ENCODE peak calls at places on chromosomes 11 and 22, in nine cellular contexts. I is fibroblast of lung; N is left lung; B is body of pancreas; U is IMR-90; V is mesendoderm; R is CD8-positive, alpha-beta memory T cell; M is H9; Y is cardiac muscle cell. W is an unnamed sample.
A peak's percentile ranks its signal among the peaks of the same experiment; 100 is the strongest.

GRCh38 chr11:35454362-35454761 is 35.0 kb upstream of the SLC1A2 start:
- DNase-seq in N (no peak), Y (no peak), B (no peak), V (no peak), M (no peak), I (no peak), U (no peak), R (no peak), W (no peak)

GRCh38 chr22:28951969-28952521 is 68.7 kb downstream of the ZNRF3 start:
- DNase-seq in I (peak; percentile 71), Y (no peak), U (peak; percentile 39), M (no peak), V (peak; percentile 57), N (no peak), R (no peak), B (no peak), W (peak; percentile 4)

GRCh38 chr11:1793091-1793490 is 29.4 kb upstream of the CTSD start:
- DNase-seq in R (no peak), B (no peak), M (no peak), I (no peak), V (no peak), N (no peak), U (no peak), Y (no peak), W (no peak)

GRCh38 chr11:13183826-13184196 is 93.8 kb upstream of the BMAL1 start:
- DNase-seq in I (no peak), U (no peak), Y (no peak), V (no peak), R (no peak), M (no peak), N (no peak), B (no peak), W (no peak)

GRCh38 chr11:1353383-1354124 is 36.2 kb upstream of the BRSK2 start:
- DNase-seq in U (no peak), M (no peak), I (no peak), N (no peak), V (peak; percentile 21), Y (no peak), B (no peak), R (no peak), W (no peak)

GRCh38 chr11:72758304-72758689 is 6.1 kb upstream of the ARAP1 start:
- DNase-seq in N (no peak), R (no peak), V (peak; percentile 40), I (peak; percentile 89), B (no peak), U (peak; percentile 84), M (no peak), Y (no peak), W (peak; percentile 81)

GRCh38 chr11:75338516-75339218 is 12.8 kb downstream of the ARRB1 start:
- DNase-seq in M (no peak), U (peak; percentile 65), B (no peak), Y (no peak), R (no peak), N (no peak), I (peak; percentile 59), V (no peak), W (peak; percentile 24)

GRCh38 chr22:49638788-49639187 is 188.9 kb downstream of the BRD1 start:
- DNase-seq in R (no peak), I (peak; percentile 43), Y (no peak), U (no peak), B (no peak), V (no peak), M (no peak), N (no peak), W (peak; percentile 5)

GRCh38 chr22:19231986-19232385 is 53.5 kb upstream of the SLC25A1 start:
- DNase-seq in I (no peak), M (no peak), U (no peak), R (no peak), N (no peak), Y (no peak), V (no peak), B (no peak), W (no peak)

GRCh38 chr11:81772161-81772560 is 961.5 kb downstream of the FAM181B start:
- DNase-seq in V (peak; percentile 62), M (no peak), N (no peak), Y (no peak), U (no peak), I (peak; percentile 32), B (no peak), R (no peak), W (peak; percentile 68)

GRCh38 chr11:120388261-120388660 is 52.0 kb downstream of the ARHGEF12 start:
- DNase-seq in I (no peak), N (no peak), Y (no peak), V (no peak), R (no peak), U (no peak), M (no peak), B (no peak), W (no peak)

GRCh38 chr11:65491614-65492386 is 7.0 kb upstream of the MALAT1 start:
- DNase-seq in M (peak; percentile 82), N (peak; percentile 87), R (no peak), V (peak; percentile 93), Y (no peak), U (peak; percentile 98), I (peak; percentile 98), B (peak; percentile 77), W (peak; percentile 93)

GRCh38 chr22:22207845-22208564 is 36.6 kb upstream of the VPREB1 start:
- DNase-seq in B (peak; percentile 45), M (peak; percentile 71), U (peak; percentile 70), N (peak; percentile 72), R (peak; percentile 42), V (peak; percentile 74), Y (peak; percentile 82), I (peak; percentile 59), W (peak; percentile 61)

GRCh38 chr11:47460571-47461235 is 11.8 kb upstream of the RAPSN start:
- DNase-seq in N (no peak), I (peak; percentile 19), V (no peak), B (no peak), R (no peak), Y (no peak), M (no peak), U (peak; percentile 29), W (no peak)

GRCh38 chr22:20795014-20795413 is 21.1 kb downstream of the SERPIND1 start:
- DNase-seq in R (no peak), M (no peak), I (no peak), U (no peak), N (no peak), B (no peak), Y (no peak), V (no peak), W (no peak)

GRCh38 chr11:119709638-119710346 is 19.2 kb downstream of the NECTIN1 start:
- DNase-seq in M (peak; percentile 70), Y (peak; percentile 61), B (no peak), U (peak; percentile 69), V (peak; percentile 99), I (peak; percentile 92), R (no peak), N (no peak), W (peak; percentile 70)

DNA sequence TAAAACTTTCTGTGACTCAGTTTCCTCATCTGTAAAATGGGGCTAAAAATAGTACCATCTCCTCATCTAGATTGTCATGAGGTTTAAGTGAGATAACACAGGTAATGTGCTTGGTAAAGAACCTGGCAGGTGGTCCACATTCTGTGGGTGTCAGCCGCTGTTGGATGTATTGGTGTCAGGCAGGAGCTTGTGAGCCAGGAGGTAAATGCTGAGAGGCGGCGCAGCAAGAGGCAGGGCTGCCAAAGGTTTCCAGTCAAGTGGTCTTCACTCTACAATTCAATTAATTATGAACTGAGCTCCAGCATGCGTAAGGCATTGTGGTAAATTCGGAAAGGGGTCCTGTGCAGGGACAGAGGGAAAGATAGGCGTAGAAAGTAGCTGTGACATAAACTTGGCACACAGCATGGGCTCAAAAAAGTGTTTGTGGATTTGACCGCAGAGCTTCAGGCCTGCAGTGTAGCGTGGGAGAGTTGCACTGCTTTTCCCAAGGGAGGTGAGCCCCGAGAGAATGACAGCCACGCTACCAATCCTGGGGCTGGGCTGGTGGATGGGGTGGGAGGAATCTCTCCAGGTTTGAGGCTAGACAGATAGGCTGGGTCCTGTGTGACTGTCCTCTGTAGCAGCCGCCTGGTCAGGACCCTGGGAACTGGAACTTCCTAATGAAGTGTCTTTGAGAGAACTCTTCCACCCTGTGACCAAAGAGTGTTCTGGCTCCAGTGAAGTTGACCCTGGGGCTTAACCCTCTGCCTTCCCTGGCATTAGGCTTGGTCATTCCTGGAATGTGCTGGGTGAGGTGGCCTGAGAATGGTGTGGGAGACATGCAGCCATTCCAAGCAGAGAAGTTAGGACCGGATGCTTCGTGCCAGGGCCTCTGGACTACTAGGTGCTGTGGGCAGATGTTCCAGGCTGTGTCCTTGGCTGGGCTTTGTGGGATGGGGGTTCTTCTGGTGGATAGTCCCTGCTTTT is 122.4 kb downstream of the FEZ1 start:
- DNase-seq in Y (no peak), U (peak; percentile 44), M (no peak), I (peak; percentile 63), B (no peak), V (peak; percentile 36), R (no peak), N (no peak), W (peak; percentile 61)
- H3K27me3 ChIP-seq in Y (peaks cover 17% of the 10 kb centered on the region), U (peaks cover 5% of the 10 kb centered on the region), M (no peaks in the 10 kb centered on the region), I (peaks cover 5% of the 10 kb centered on the region), B (no peaks in the 10 kb centered on the region), V (no peaks in the 10 kb centered on the region), R (no peaks in the 10 kb centered on the region), N (peaks cover 8% of the 10 kb centered on the region), W (peaks cover 4% of the 10 kb centered on the region)

DNA sequence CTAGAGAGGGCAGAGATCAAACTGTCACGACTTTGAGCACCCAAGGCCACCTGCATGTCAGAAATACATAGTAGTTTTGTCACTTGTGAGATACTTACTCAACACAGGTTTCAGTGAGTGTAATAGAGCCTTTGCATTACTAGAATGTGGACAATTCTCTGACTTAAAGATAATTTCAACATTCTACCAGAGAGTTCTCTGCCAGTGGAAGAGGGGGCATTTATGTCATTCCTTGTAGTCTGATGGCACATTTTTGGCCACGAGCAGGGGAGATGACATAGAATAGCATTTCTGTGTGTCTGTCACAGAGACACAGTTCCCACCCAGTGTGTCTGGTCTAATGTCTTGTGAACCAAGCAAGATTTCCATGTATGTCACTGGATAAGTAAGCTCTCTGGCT is 112.5 kb downstream of the DBX1 start:
- DNase-seq in V (no peak), U (no peak), I (no peak), Y (no peak), N (no peak), M (no peak), R (no peak), B (no peak), W (no peak)
- H3K27ac ChIP-seq in V (no peak overlapping the region), U (no peak overlapping the region), I (no peak overlapping the region), Y (peak overlapping the region; percentile 93), N (no peak overlapping the region), M (no peak overlapping the region), R (no peak overlapping the region), B (no peak overlapping the region), W (no peak overlapping the region)

DNA sequence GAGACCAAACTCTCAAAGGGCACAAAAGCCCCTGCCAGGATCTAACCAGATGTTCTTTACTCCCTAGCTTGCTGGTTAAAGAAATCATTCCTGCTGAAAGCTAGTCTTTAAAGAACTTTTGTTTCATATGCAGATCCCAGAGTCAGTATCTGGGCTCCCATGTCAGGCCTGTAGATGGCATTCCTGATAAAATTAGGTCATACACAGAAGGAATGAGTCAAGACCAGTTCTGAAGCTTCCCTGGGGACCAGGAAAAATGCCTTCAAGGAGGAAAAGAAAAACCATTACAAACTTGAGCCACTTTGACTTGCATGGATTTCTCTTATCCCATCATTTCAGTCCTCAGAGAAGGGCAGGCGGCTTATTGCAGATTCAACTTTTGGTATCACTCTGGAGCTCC is 5.9 kb downstream of the DBX1 start:
- DNase-seq in I (peak; percentile 8), R (no peak), V (peak; percentile 89), M (peak; percentile 29), N (no peak), Y (no peak), B (no peak), U (no peak), W (peak; percentile 28)
- H3K27me3 ChIP-seq in I (peaks cover 51% of the 10 kb centered on the region), R (peaks cover 16% of the 10 kb centered on the region), V (peaks cover 38% of the 10 kb centered on the region), M (peaks cover 41% of the 10 kb centered on the region), N (peaks cover 57% of the 10 kb centered on the region), Y (peaks cover 83% of the 10 kb centered on the region), B (no peaks in the 10 kb centered on the region), U (peaks cover 53% of the 10 kb centered on the region), W (peaks cover 44% of the 10 kb centered on the region)

GRCh38 chr22:30947163-30947820 is 21.3 kb downstream of the MORC2 start:
- DNase-seq in V (peak; percentile 33), I (no peak), R (no peak), B (no peak), U (no peak), N (no peak), M (no peak), Y (no peak), W (no peak)
- H3K27ac ChIP-seq in V (no peak overlapping the region), I (no peak overlapping the region), R (no peak overlapping the region), B (no peak overlapping the region), U (no peak overlapping the region), N (no peak overlapping the region), M (no peak overlapping the region), Y (no peak overlapping the region), W (no peak overlapping the region)

W was measured in brain microvascular endothelial cell.